ENCODE peak calls at places on chromosomes 6 and 20, in seven cellular contexts. One of them, this sample, is unnamed.

GRCh38 chr20:309841-310644 is 12.7 kb downstream of the ZCCHC3 start:
- DNase-seq in heart right ventricle: peak; percentile 96
- DNase-seq in fibroblast of lung: peak; percentile 100
- DNase-seq in esophagus squamous epithelium: peak; percentile 76
- DNase-seq in transverse colon: peak; percentile 91
- DNase-seq in cardiac muscle cell: peak; percentile 100
- DNase-seq in IMR-90: peak; percentile 99
- DNase-seq in this sample: peak; percentile 97

GRCh38 chr6:98842489-98843180 is 8.3 kb downstream of the POU3F2 start:
- DNase-seq in heart right ventricle: no peak
- DNase-seq in fibroblast of lung: no peak
- DNase-seq in esophagus squamous epithelium: no peak
- DNase-seq in transverse colon: no peak
- DNase-seq in cardiac muscle cell: no peak
- DNase-seq in IMR-90: no peak
- DNase-seq in this sample: no peak

GRCh38 chr20:41139227-41140093 is 2.1 kb downstream of the PLCG1 start:
- DNase-seq in heart right ventricle: no peak
- DNase-seq in fibroblast of lung: no peak
- DNase-seq in esophagus squamous epithelium: no peak
- DNase-seq in transverse colon: peak; percentile 5
- DNase-seq in cardiac muscle cell: no peak
- DNase-seq in IMR-90: no peak
- DNase-seq in this sample: no peak

GRCh38 chr6:8182209-8182845 is 80.0 kb upstream of the EEF1E1 start:
- DNase-seq in heart right ventricle: no peak
- DNase-seq in fibroblast of lung: peak; percentile 40
- DNase-seq in esophagus squamous epithelium: no peak
- DNase-seq in transverse colon: no peak
- DNase-seq in cardiac muscle cell: peak; percentile 30
- DNase-seq in IMR-90: peak; percentile 25
- DNase-seq in this sample: peak; percentile 5

GRCh38 chr6:147578159-147578558 is 69.7 kb downstream of the SAMD5 start:
- DNase-seq in heart right ventricle: no peak
- DNase-seq in fibroblast of lung: no peak
- DNase-seq in esophagus squamous epithelium: no peak
- DNase-seq in transverse colon: no peak
- DNase-seq in cardiac muscle cell: no peak
- DNase-seq in IMR-90: peak; percentile 13
- DNase-seq in this sample: no peak

GRCh38 chr6:2697291-2697690 is 53.4 kb downstream of the MYLK4 start:
- DNase-seq in heart right ventricle: no peak
- DNase-seq in fibroblast of lung: no peak
- DNase-seq in esophagus squamous epithelium: no peak
- DNase-seq in transverse colon: no peak
- DNase-seq in cardiac muscle cell: no peak
- DNase-seq in IMR-90: no peak
- DNase-seq in this sample: no peak

GRCh38 chr6:132820629-132821381 is 6.4 kb downstream of the RPS12 start:
- DNase-seq in heart right ventricle: no peak
- DNase-seq in fibroblast of lung: peak; percentile 50
- DNase-seq in esophagus squamous epithelium: no peak
- DNase-seq in transverse colon: no peak
- DNase-seq in cardiac muscle cell: no peak
- DNase-seq in IMR-90: peak; percentile 52
- DNase-seq in this sample: no peak

GRCh38 chr6:6392214-6393068 is 72.0 kb upstream of the F13A1 start:
- DNase-seq in heart right ventricle: no peak
- DNase-seq in fibroblast of lung: no peak
- DNase-seq in esophagus squamous epithelium: no peak
- DNase-seq in transverse colon: no peak
- DNase-seq in cardiac muscle cell: no peak
- DNase-seq in IMR-90: no peak
- DNase-seq in this sample: no peak

GRCh38 chr6:147434508-147434907 is 74.0 kb upstream of the SAMD5 start:
- DNase-seq in heart right ventricle: no peak
- DNase-seq in fibroblast of lung: peak; percentile 33
- DNase-seq in esophagus squamous epithelium: no peak
- DNase-seq in transverse colon: no peak
- DNase-seq in cardiac muscle cell: peak; percentile 5
- DNase-seq in IMR-90: peak; percentile 1
- DNase-seq in this sample: peak; percentile 49

GRCh38 chr6:147222160-147222838 is 18.1 kb downstream of the STXBP5 start:
- DNase-seq in heart right ventricle: no peak
- DNase-seq in fibroblast of lung: peak; percentile 80
- DNase-seq in esophagus squamous epithelium: no peak
- DNase-seq in transverse colon: no peak
- DNase-seq in cardiac muscle cell: peak; percentile 44
- DNase-seq in IMR-90: peak; percentile 52
- DNase-seq in this sample: no peak

GRCh38 chr6:116500969-116501433 is 10.4 kb upstream of the CALHM5 start:
- DNase-seq in heart right ventricle: no peak
- DNase-seq in fibroblast of lung: peak; percentile 34
- DNase-seq in esophagus squamous epithelium: no peak
- DNase-seq in transverse colon: no peak
- DNase-seq in cardiac muscle cell: peak; percentile 21
- DNase-seq in IMR-90: peak; percentile 36
- DNase-seq in this sample: no peak

GRCh38 chr6:53495496-53495895 is 49.4 kb downstream of the GCLC start:
- DNase-seq in heart right ventricle: no peak
- DNase-seq in fibroblast of lung: peak; percentile 90
- DNase-seq in esophagus squamous epithelium: no peak
- DNase-seq in transverse colon: no peak
- DNase-seq in cardiac muscle cell: no peak
- DNase-seq in IMR-90: peak; percentile 93
- DNase-seq in this sample: no peak

GRCh38 chr6:112337209-112337638 is 9.9 kb upstream of the RFPL4B start:
- DNase-seq in heart right ventricle: peak; percentile 19
- DNase-seq in fibroblast of lung: peak; percentile 84
- DNase-seq in esophagus squamous epithelium: no peak
- DNase-seq in transverse colon: no peak
- DNase-seq in cardiac muscle cell: peak; percentile 89
- DNase-seq in IMR-90: peak; percentile 83
- DNase-seq in this sample: peak; percentile 83

GRCh38 chr20:24873015-24873620 is 76.0 kb upstream of the CST7 start:
- DNase-seq in heart right ventricle: no peak
- DNase-seq in fibroblast of lung: no peak
- DNase-seq in esophagus squamous epithelium: no peak
- DNase-seq in transverse colon: no peak
- DNase-seq in cardiac muscle cell: no peak
- DNase-seq in IMR-90: no peak
- DNase-seq in this sample: no peak

GRCh38 chr6:119355157-119355556 is 5.6 kb upstream of the MAN1A1 start:
- DNase-seq in heart right ventricle: no peak
- DNase-seq in fibroblast of lung: peak; percentile 36
- DNase-seq in esophagus squamous epithelium: no peak
- DNase-seq in transverse colon: no peak
- DNase-seq in cardiac muscle cell: peak; percentile 36
- DNase-seq in IMR-90: no peak
- DNase-seq in this sample: no peak

GRCh38 chr6:81561731-81562130 is 190.8 kb downstream of the TENT5A start:
- DNase-seq in heart right ventricle: no peak
- DNase-seq in fibroblast of lung: no peak
- DNase-seq in esophagus squamous epithelium: no peak
- DNase-seq in transverse colon: no peak
- DNase-seq in cardiac muscle cell: peak; percentile 17
- DNase-seq in IMR-90: peak; percentile 18
- DNase-seq in this sample: no peak

GRCh38 chr6:143877584-143878271 is 13.5 kb downstream of the ZC2HC1B start:
- DNase-seq in heart right ventricle: no peak
- DNase-seq in fibroblast of lung: no peak
- DNase-seq in esophagus squamous epithelium: no peak
- DNase-seq in transverse colon: no peak
- DNase-seq in cardiac muscle cell: no peak
- DNase-seq in IMR-90: no peak
- DNase-seq in this sample: no peak

GRCh38 chr6:105510746-105511145 is 107.9 kb upstream of the PREP start:
- DNase-seq in heart right ventricle: no peak
- DNase-seq in fibroblast of lung: no peak
- DNase-seq in esophagus squamous epithelium: no peak
- DNase-seq in transverse colon: no peak
- DNase-seq in cardiac muscle cell: peak; percentile 11
- DNase-seq in IMR-90: peak; percentile 77
- DNase-seq in this sample: no peak

GRCh38 chr6:133206942-133207341 is 34.2 kb upstream of the EYA4 start:
- DNase-seq in heart right ventricle: no peak
- DNase-seq in fibroblast of lung: no peak
- DNase-seq in esophagus squamous epithelium: no peak
- DNase-seq in transverse colon: no peak
- DNase-seq in cardiac muscle cell: no peak
- DNase-seq in IMR-90: no peak
- DNase-seq in this sample: no peak

GRCh38 chr20:61115627-61116026 is 136.4 kb upstream of the CDH4 start:
- DNase-seq in heart right ventricle: no peak
- DNase-seq in fibroblast of lung: no peak
- DNase-seq in esophagus squamous epithelium: no peak
- DNase-seq in transverse colon: no peak
- DNase-seq in cardiac muscle cell: no peak
- DNase-seq in IMR-90: no peak
- DNase-seq in this sample: no peak

GRCh38 chr6:81751388-81752083 is 945 bp downstream of the TENT5A start:
- DNase-seq in heart right ventricle: peak; percentile 75
- DNase-seq in fibroblast of lung: peak; percentile 49
- DNase-seq in esophagus squamous epithelium: peak; percentile 12
- DNase-seq in transverse colon: peak; percentile 62
- DNase-seq in cardiac muscle cell: peak; percentile 62
- DNase-seq in IMR-90: peak; percentile 38
- DNase-seq in this sample: peak; percentile 65

GRCh38 chr6:41937881-41938574 is 3.6 kb downstream of the CCND3 start:
- DNase-seq in heart right ventricle: peak; percentile 22
- DNase-seq in fibroblast of lung: peak; percentile 49
- DNase-seq in esophagus squamous epithelium: no peak
- DNase-seq in transverse colon: no peak
- DNase-seq in cardiac muscle cell: peak; percentile 77
- DNase-seq in IMR-90: no peak
- DNase-seq in this sample: no peak

GRCh38 chr6:108589244-108589730 is 28.6 kb downstream of the FOXO3 start:
- DNase-seq in heart right ventricle: peak; percentile 66
- DNase-seq in fibroblast of lung: peak; percentile 82
- DNase-seq in esophagus squamous epithelium: no peak
- DNase-seq in transverse colon: peak; percentile 83
- DNase-seq in cardiac muscle cell: peak; percentile 88
- DNase-seq in IMR-90: peak; percentile 63
- DNase-seq in this sample: peak; percentile 40

GRCh38 chr6:16688984-16689636 is 72.2 kb downstream of the ATXN1 start:
- DNase-seq in heart right ventricle: no peak
- DNase-seq in fibroblast of lung: peak; percentile 87
- DNase-seq in esophagus squamous epithelium: no peak
- DNase-seq in transverse colon: no peak
- DNase-seq in cardiac muscle cell: peak; percentile 89
- DNase-seq in IMR-90: peak; percentile 93
- DNase-seq in this sample: peak; percentile 59

GRCh38 chr20:11229772-11230171 is 556.0 kb upstream of the JAG1 start:
- DNase-seq in heart right ventricle: peak; percentile 14
- DNase-seq in fibroblast of lung: peak; percentile 93
- DNase-seq in esophagus squamous epithelium: no peak
- DNase-seq in transverse colon: peak; percentile 8
- DNase-seq in cardiac muscle cell: peak; percentile 98
- DNase-seq in IMR-90: peak; percentile 99
- DNase-seq in this sample: peak; percentile 92

GRCh38 chr20:36744764-36745191 is 1.1 kb downstream of the NDRG3 start:
- DNase-seq in heart right ventricle: peak; percentile 60
- DNase-seq in fibroblast of lung: no peak
- DNase-seq in esophagus squamous epithelium: no peak
- DNase-seq in transverse colon: no peak
- DNase-seq in cardiac muscle cell: peak; percentile 43
- DNase-seq in IMR-90: peak; percentile 22
- DNase-seq in this sample: peak; percentile 76

GRCh38 chr20:21352703-21353102 is 44.6 kb downstream of the NKX2-4 start:
- DNase-seq in heart right ventricle: no peak
- DNase-seq in fibroblast of lung: peak; percentile 24
- DNase-seq in esophagus squamous epithelium: no peak
- DNase-seq in transverse colon: no peak
- DNase-seq in cardiac muscle cell: peak; percentile 74
- DNase-seq in IMR-90: peak; percentile 78
- DNase-seq in this sample: no peak
- H3K36me3 ChIP-seq in heart right ventricle: peaks cover 95% of the 10 kb centered on the region
- H3K36me3 ChIP-seq in fibroblast of lung: peaks cover 2% of the 10 kb centered on the region
- H3K36me3 ChIP-seq in esophagus squamous epithelium: no peaks in the 10 kb centered on the region
- H3K36me3 ChIP-seq in transverse colon: no peaks in the 10 kb centered on the region
- H3K36me3 ChIP-seq in cardiac muscle cell: peaks cover 44% of the 10 kb centered on the region
- H3K36me3 ChIP-seq in IMR-90: peaks cover 17% of the 10 kb centered on the region
- H3K36me3 ChIP-seq in this sample: peaks cover 21% of the 10 kb centered on the region

DNA sequence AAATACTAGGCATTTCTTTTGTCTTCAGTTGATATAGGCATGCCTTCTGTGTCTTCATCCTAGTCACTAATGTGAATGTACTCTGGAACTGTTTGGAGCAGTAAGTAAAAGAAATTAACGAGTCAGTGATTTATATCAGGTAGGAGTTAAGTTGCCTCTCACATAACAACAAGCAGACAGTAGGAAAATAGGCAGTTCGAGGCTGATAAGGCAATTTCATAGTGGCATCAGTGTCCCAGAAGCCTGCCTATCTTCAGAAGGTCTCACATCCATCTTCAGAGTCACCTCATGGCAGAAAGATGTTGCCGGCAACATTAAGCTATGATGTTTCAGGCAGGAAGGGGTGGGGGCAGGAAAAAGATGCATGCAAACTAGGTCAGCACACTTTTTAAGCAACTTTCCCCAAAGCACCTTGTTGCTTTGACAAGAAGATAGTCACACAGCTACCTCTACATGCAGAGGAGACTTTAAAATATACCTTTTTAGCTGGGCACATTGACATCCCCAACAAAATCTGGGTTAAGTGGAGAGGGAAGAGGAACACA is 43.3 kb upstream of the SMIM8 start:
- DNase-seq in heart right ventricle: no peak
- DNase-seq in fibroblast of lung: no peak
- DNase-seq in esophagus squamous epithelium: no peak
- DNase-seq in transverse colon: no peak
- DNase-seq in cardiac muscle cell: no peak
- DNase-seq in IMR-90: no peak
- DNase-seq in this sample: no peak
- H3K4me3 ChIP-seq in heart right ventricle: no peak overlapping the region
- H3K4me3 ChIP-seq in fibroblast of lung: no peak overlapping the region
- H3K4me3 ChIP-seq in esophagus squamous epithelium: no peak overlapping the region
- H3K4me3 ChIP-seq in transverse colon: no peak overlapping the region
- H3K4me3 ChIP-seq in cardiac muscle cell: no peak overlapping the region
- H3K4me3 ChIP-seq in IMR-90: no peak overlapping the region
- H3K4me3 ChIP-seq in this sample: no peak overlapping the region

DNA sequence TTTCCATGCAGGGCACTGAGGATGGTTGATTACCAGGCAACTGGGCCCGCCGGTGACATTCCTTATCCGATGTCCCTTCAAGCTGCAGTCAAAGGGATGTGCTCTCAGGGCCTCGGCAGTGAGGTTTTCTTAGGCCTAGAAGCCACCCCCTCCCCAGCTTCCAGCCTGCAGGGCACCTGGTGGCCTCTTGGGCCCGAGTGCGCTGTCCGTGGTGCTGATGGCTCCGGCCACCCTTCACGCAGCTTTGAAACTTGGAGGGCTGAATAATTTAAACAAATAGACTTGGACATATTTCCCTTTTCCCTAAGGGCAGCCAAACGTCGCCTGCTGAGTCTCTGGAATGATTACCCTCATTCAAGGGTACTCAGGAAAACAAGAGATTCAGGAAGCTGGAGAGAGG is 8.9 kb upstream of the MLN start:
- DNase-seq in heart right ventricle: peak; percentile 52
- DNase-seq in fibroblast of lung: peak; percentile 51
- DNase-seq in esophagus squamous epithelium: no peak
- DNase-seq in transverse colon: no peak
- DNase-seq in cardiac muscle cell: peak; percentile 71
- DNase-seq in IMR-90: peak; percentile 55
- DNase-seq in this sample: peak; percentile 40
- H3K27me3 ChIP-seq in heart right ventricle: peaks cover 57% of the 10 kb centered on the region
- H3K27me3 ChIP-seq in fibroblast of lung: peaks cover 33% of the 10 kb centered on the region
- H3K27me3 ChIP-seq in esophagus squamous epithelium: no peaks in the 10 kb centered on the region
- H3K27me3 ChIP-seq in transverse colon: peaks cover 68% of the 10 kb centered on the region
- H3K27me3 ChIP-seq in cardiac muscle cell: no peaks in the 10 kb centered on the region
- H3K27me3 ChIP-seq in IMR-90: peaks cover 58% of the 10 kb centered on the region
- H3K27me3 ChIP-seq in this sample: no peaks in the 10 kb centered on the region

GRCh38 chr6:29500594-29500993 is 12.8 kb upstream of the MAS1L start:
- DNase-seq in heart right ventricle: no peak
- DNase-seq in fibroblast of lung: no peak
- DNase-seq in esophagus squamous epithelium: no peak
- DNase-seq in transverse colon: no peak
- DNase-seq in cardiac muscle cell: no peak
- DNase-seq in IMR-90: no peak
- DNase-seq in this sample: no peak
- H3K36me3 ChIP-seq in heart right ventricle: no peaks in the 10 kb centered on the region
- H3K36me3 ChIP-seq in fibroblast of lung: no peaks in the 10 kb centered on the region
- H3K36me3 ChIP-seq in esophagus squamous epithelium: no peaks in the 10 kb centered on the region
- H3K36me3 ChIP-seq in transverse colon: no peaks in the 10 kb centered on the region
- H3K36me3 ChIP-seq in cardiac muscle cell: no peaks in the 10 kb centered on the region
- H3K36me3 ChIP-seq in IMR-90: no peaks in the 10 kb centered on the region
- H3K36me3 ChIP-seq in this sample: no peaks in the 10 kb centered on the region

This sample was measured in MG63.